ENCODE peak calls at places on chromosomes 4 and X, in ten cellular contexts. One of them, this sample, is unnamed.

GRCh38 chr4:95929448-95930064 is 89.7 kb downstream of the PDHA2 start:
- DNase-seq in sigmoid colon: no peak
- DNase-seq in HL-60: no peak
- DNase-seq in endothelial cell of umbilical vein: no peak
- DNase-seq in spleen: no peak
- DNase-seq in GM23338: peak
- DNase-seq in breast epithelium: no peak
- DNase-seq in upper lobe of left lung: no peak
- DNase-seq in Panc1: no peak
- DNase-seq in stomach: no peak
- DNase-seq in this sample: no peak

GRCh38 chr4:2292679-2293108 is 30.8 kb upstream of the MXD4 start:
- DNase-seq in sigmoid colon: no peak
- DNase-seq in HL-60: no peak
- DNase-seq in stomach: no peak
- DNase-seq in breast epithelium: no peak
- DNase-seq in upper lobe of left lung: no peak
- DNase-seq in endothelial cell of umbilical vein: no peak
- DNase-seq in Panc1: no peak
- DNase-seq in spleen: no peak
- DNase-seq in GM23338: no peak
- DNase-seq in this sample: no peak

GRCh38 chrX:42524374-42524773 is 253.6 kb downstream of the PPP1R2C start:
- DNase-seq in spleen: no peak
- DNase-seq in HL-60: no peak
- DNase-seq in stomach: no peak
- DNase-seq in endothelial cell of umbilical vein: no peak
- DNase-seq in upper lobe of left lung: no peak
- DNase-seq in sigmoid colon: no peak
- DNase-seq in GM23338: no peak
- DNase-seq in Panc1: no peak
- DNase-seq in breast epithelium: no peak
- DNase-seq in this sample: no peak

GRCh38 chr4:113781439-113782040 is 20.0 kb upstream of the CAMK2D start:
- DNase-seq in HL-60: no peak
- DNase-seq in endothelial cell of umbilical vein: peak
- DNase-seq in spleen: no peak
- DNase-seq in GM23338: peak
- DNase-seq in upper lobe of left lung: no peak
- DNase-seq in breast epithelium: no peak
- DNase-seq in Panc1: no peak
- DNase-seq in sigmoid colon: no peak
- DNase-seq in stomach: no peak
- DNase-seq in this sample: no peak

GRCh38 chrX:75603833-75604232 is 81.0 kb upstream of the ZDHHC15 start:
- DNase-seq in Panc1: no peak
- DNase-seq in GM23338: peak
- DNase-seq in spleen: no peak
- DNase-seq in endothelial cell of umbilical vein: peak
- DNase-seq in sigmoid colon: no peak
- DNase-seq in stomach: no peak
- DNase-seq in upper lobe of left lung: no peak
- DNase-seq in breast epithelium: no peak
- DNase-seq in HL-60: peak
- DNase-seq in this sample: peak

GRCh38 chr4:140088317-140088967 is 65.5 kb downstream of the MAML3 start:
- DNase-seq in stomach: no peak
- DNase-seq in Panc1: no peak
- DNase-seq in upper lobe of left lung: no peak
- DNase-seq in endothelial cell of umbilical vein: no peak
- DNase-seq in spleen: no peak
- DNase-seq in GM23338: no peak
- DNase-seq in sigmoid colon: no peak
- DNase-seq in HL-60: peak
- DNase-seq in breast epithelium: no peak
- DNase-seq in this sample: no peak

GRCh38 chr4:184384056-184384809 is 90.1 kb downstream of the IRF2 start:
- DNase-seq in sigmoid colon: peak
- DNase-seq in Panc1: peak
- DNase-seq in GM23338: peak
- DNase-seq in stomach: peak
- DNase-seq in HL-60: peak
- DNase-seq in endothelial cell of umbilical vein: peak
- DNase-seq in upper lobe of left lung: peak
- DNase-seq in breast epithelium: no peak
- DNase-seq in spleen: peak
- DNase-seq in this sample: peak

GRCh38 chrX:110391086-110391485 is 32.4 kb downstream of the RTL9 start:
- DNase-seq in upper lobe of left lung: no peak
- DNase-seq in sigmoid colon: no peak
- DNase-seq in stomach: no peak
- DNase-seq in HL-60: no peak
- DNase-seq in breast epithelium: no peak
- DNase-seq in spleen: no peak
- DNase-seq in endothelial cell of umbilical vein: no peak
- DNase-seq in GM23338: no peak
- DNase-seq in Panc1: no peak
- DNase-seq in this sample: no peak

GRCh38 chr4:143554728-143555597 is 41.5 kb downstream of the SMARCA5 start:
- DNase-seq in sigmoid colon: no peak
- DNase-seq in stomach: no peak
- DNase-seq in spleen: no peak
- DNase-seq in HL-60: no peak
- DNase-seq in upper lobe of left lung: no peak
- DNase-seq in endothelial cell of umbilical vein: no peak
- DNase-seq in GM23338: no peak
- DNase-seq in breast epithelium: no peak
- DNase-seq in Panc1: no peak
- DNase-seq in this sample: no peak
- TF ChIP-seq POLR2AphosphoS5 in sigmoid colon: no peak
- TF ChIP-seq POLR2AphosphoS5 in stomach: no peak
- TF ChIP-seq POLR2AphosphoS5 in spleen: no peak
- TF ChIP-seq POLR2AphosphoS5 in HL-60: no peak
- TF ChIP-seq POLR2AphosphoS5 in upper lobe of left lung: no peak
- TF ChIP-seq POLR2AphosphoS5 in endothelial cell of umbilical vein: no peak
- TF ChIP-seq POLR2AphosphoS5 in GM23338: no peak
- TF ChIP-seq POLR2AphosphoS5 in breast epithelium: no peak
- TF ChIP-seq POLR2AphosphoS5 in Panc1: no peak
- TF ChIP-seq POLR2AphosphoS5 in this sample: peak

DNA sequence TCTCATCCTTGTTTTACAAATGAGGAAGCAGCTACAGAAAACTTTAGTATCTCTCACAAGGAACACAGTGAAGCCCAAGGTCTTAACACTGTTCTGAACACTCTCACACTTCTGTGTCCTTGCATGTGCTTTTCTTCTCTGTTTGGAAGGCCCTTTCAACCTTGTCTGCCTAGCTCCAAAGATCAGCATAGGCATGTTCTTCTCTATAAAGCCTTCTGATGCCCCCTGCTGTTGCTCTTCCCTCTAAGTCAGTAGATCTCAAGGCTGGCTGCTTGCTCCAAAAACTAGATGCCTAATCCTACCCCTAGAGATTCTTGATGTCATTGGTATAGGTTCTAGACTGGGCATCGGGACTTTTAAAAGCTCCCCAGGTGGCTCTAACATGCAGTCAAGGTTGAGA is 5.9 kb downstream of the APOO start:
- DNase-seq in GM23338: peak
- DNase-seq in Panc1: no peak
- DNase-seq in endothelial cell of umbilical vein: peak
- DNase-seq in stomach: peak
- DNase-seq in HL-60: peak
- DNase-seq in breast epithelium: no peak
- DNase-seq in upper lobe of left lung: peak
- DNase-seq in sigmoid colon: peak
- DNase-seq in spleen: no peak
- DNase-seq in this sample: no peak
- TF ChIP-seq POLR2AphosphoS5 in GM23338: no peak
- TF ChIP-seq POLR2AphosphoS5 in Panc1: no peak
- TF ChIP-seq POLR2AphosphoS5 in endothelial cell of umbilical vein: no peak
- TF ChIP-seq POLR2AphosphoS5 in stomach: no peak
- TF ChIP-seq POLR2AphosphoS5 in HL-60: no peak
- TF ChIP-seq POLR2AphosphoS5 in breast epithelium: peak
- TF ChIP-seq POLR2AphosphoS5 in upper lobe of left lung: no peak
- TF ChIP-seq POLR2AphosphoS5 in sigmoid colon: peak
- TF ChIP-seq POLR2AphosphoS5 in spleen: peak
- TF ChIP-seq POLR2AphosphoS5 in this sample: no peak

DNA sequence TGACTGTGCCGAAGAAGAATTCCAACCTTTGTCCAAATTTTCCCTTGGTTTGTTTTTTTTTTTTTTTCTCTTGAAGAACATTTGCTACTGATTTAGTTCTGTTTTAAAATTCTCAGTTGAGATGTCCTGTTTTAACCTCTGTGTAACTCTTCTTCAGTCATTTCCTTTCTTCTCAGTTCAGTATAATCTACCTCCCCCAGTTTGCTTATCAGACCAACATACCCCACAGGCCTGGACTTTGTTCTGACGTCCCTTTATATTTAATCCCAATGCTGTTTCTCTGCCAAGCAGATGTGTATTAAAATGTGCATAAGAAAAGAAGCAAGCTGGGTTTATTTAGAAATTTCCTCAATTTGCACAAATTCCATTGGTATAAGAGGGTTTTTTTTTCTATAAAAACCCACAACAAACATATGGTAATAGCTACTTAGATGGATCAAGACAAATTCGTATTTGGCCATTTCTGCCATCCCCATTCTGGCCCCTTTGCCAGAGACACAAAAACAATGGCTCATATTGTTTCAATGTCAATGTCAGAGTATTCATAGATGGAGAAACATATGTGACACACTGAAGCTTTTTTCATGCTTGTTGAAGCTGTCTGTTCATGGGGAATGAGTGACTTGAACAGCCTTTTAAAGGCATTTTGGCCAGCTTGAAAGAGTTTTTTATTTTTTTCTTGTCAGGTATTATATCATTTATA is 24.5 kb downstream of the HCCS start:
- DNase-seq in HL-60: no peak
- DNase-seq in Panc1: no peak
- DNase-seq in upper lobe of left lung: no peak
- DNase-seq in sigmoid colon: no peak
- DNase-seq in spleen: no peak
- DNase-seq in breast epithelium: no peak
- DNase-seq in stomach: no peak
- DNase-seq in GM23338: no peak
- DNase-seq in endothelial cell of umbilical vein: no peak
- DNase-seq in this sample: no peak
- TF ChIP-seq POLR2AphosphoS5 in HL-60: no peak
- TF ChIP-seq POLR2AphosphoS5 in Panc1: no peak
- TF ChIP-seq POLR2AphosphoS5 in upper lobe of left lung: no peak
- TF ChIP-seq POLR2AphosphoS5 in sigmoid colon: no peak
- TF ChIP-seq POLR2AphosphoS5 in spleen: no peak
- TF ChIP-seq POLR2AphosphoS5 in breast epithelium: no peak
- TF ChIP-seq POLR2AphosphoS5 in stomach: no peak
- TF ChIP-seq POLR2AphosphoS5 in GM23338: no peak
- TF ChIP-seq POLR2AphosphoS5 in endothelial cell of umbilical vein: no peak
- TF ChIP-seq POLR2AphosphoS5 in this sample: no peak

GRCh38 chr4:98932539-98932938 is 3.6 kb upstream of the EIF4E start:
- DNase-seq in upper lobe of left lung: no peak
- DNase-seq in sigmoid colon: no peak
- DNase-seq in GM23338: no peak
- DNase-seq in breast epithelium: no peak
- DNase-seq in HL-60: no peak
- DNase-seq in spleen: no peak
- DNase-seq in endothelial cell of umbilical vein: peak
- DNase-seq in Panc1: no peak
- DNase-seq in stomach: no peak
- DNase-seq in this sample: no peak
- TF ChIP-seq POLR2AphosphoS5 in upper lobe of left lung: no peak
- TF ChIP-seq POLR2AphosphoS5 in sigmoid colon: no peak
- TF ChIP-seq POLR2AphosphoS5 in GM23338: no peak
- TF ChIP-seq POLR2AphosphoS5 in breast epithelium: no peak
- TF ChIP-seq POLR2AphosphoS5 in HL-60: no peak
- TF ChIP-seq POLR2AphosphoS5 in spleen: no peak
- TF ChIP-seq POLR2AphosphoS5 in endothelial cell of umbilical vein: peak
- TF ChIP-seq POLR2AphosphoS5 in Panc1: no peak
- TF ChIP-seq POLR2AphosphoS5 in stomach: no peak
- TF ChIP-seq POLR2AphosphoS5 in this sample: no peak